ENCODE peak calls at places on chromosomes 13 and 19, in ten cellular contexts. C is astrocyte of the spinal cord, O is HFF-Myc, W is foreskin fibroblast, T is breast epithelium, Y is progenitor cell of endocrine pancreas, K is tibial nerve, A is fibroblast of mammary gland, F is RWPE1, V is AG09309. H is an unnamed sample.

GRCh38 chr13:50518131-50518530 is 325.4 kb downstream of the DLEU7 start:
- DNase-seq in W (peak), F (no peak), Y (no peak), V (no peak), O (no peak), A (no peak), T (no peak), C (peak), K (no peak), H (no peak)

GRCh38 chr19:13748169-13748884 is 16.0 kb upstream of the MRI1 start:
- DNase-seq in O (no peak), A (peak), K (no peak), T (no peak), C (peak), F (no peak), Y (no peak), V (peak), W (peak), H (no peak)

GRCh38 chr13:114097893-114098688 is 34.3 kb downstream of the RASA3 start:
- DNase-seq in T (no peak), C (no peak), W (no peak), V (no peak), Y (no peak), O (no peak), F (no peak), A (no peak), K (peak), H (no peak)

GRCh38 chr13:98785968-98786367 is 33.5 kb upstream of the SLC15A1 start:
- DNase-seq in Y (no peak), K (no peak), W (no peak), V (no peak), T (no peak), F (no peak), C (no peak), O (no peak), A (no peak), H (no peak)

GRCh38 chr13:37194428-37194861 is 89.0 kb upstream of the CSNK1A1L start:
- DNase-seq in W (peak), V (peak), T (no peak), K (no peak), C (peak), Y (no peak), A (peak), O (no peak), F (peak), H (no peak)

GRCh38 chr19:49847731-49848696 is 2.9 kb upstream of the PTOV1 start:
- DNase-seq in V (peak), F (peak), C (peak), K (no peak), T (no peak), O (peak), W (peak), A (peak), Y (no peak), H (no peak)

GRCh38 chr13:25775986-25776385 is 275.8 kb downstream of the SHISA2 start:
- DNase-seq in O (no peak), C (no peak), W (no peak), T (no peak), Y (no peak), V (no peak), K (no peak), F (no peak), A (no peak), H (no peak)

GRCh38 chr13:106635616-106636015 is 67.7 kb upstream of the ARGLU1 start:
- DNase-seq in F (no peak), K (no peak), T (no peak), C (no peak), O (no peak), W (no peak), V (no peak), A (no peak), Y (no peak), H (no peak)

GRCh38 chr13:89267734-89268133 is 1596.6 kb downstream of the SLITRK5 start:
- DNase-seq in K (no peak), Y (no peak), F (no peak), O (no peak), C (peak), W (no peak), T (no peak), V (no peak), A (no peak), H (no peak)

GRCh38 chr13:71625694-71626093 is 241.3 kb downstream of the DACH1 start:
- DNase-seq in V (no peak), K (no peak), C (peak), F (no peak), O (peak), A (no peak), T (no peak), W (peak), Y (no peak), H (no peak)

GRCh38 chr13:70795484-70795883 is 687.2 kb upstream of the KLHL1 start:
- DNase-seq in C (no peak), K (no peak), F (no peak), O (no peak), A (no peak), Y (no peak), V (no peak), T (no peak), W (peak), H (no peak)

GRCh38 chr13:51246411-51247298 is 24.5 kb downstream of the FAM124A start:
- DNase-seq in O (no peak), K (no peak), V (no peak), W (no peak), C (no peak), T (peak), F (no peak), Y (no peak), A (no peak), H (no peak)

GRCh38 chr19:45076029-45076850 is at the start of gene ZNF296:
- DNase-seq in W (peak), K (peak), V (no peak), Y (peak), O (peak), T (peak), A (peak), C (peak), F (peak), H (peak)

GRCh38 chr19:2332341-2333026 is 4.0 kb downstream of the SPPL2B start:
- DNase-seq in W (peak), C (no peak), K (no peak), V (no peak), T (no peak), O (no peak), A (no peak), Y (no peak), F (no peak), H (no peak)

GRCh38 chr19:39740395-39740794 is 2.6 kb upstream of the CLC start:
- DNase-seq in O (no peak), Y (no peak), C (no peak), F (no peak), T (no peak), W (no peak), K (no peak), A (no peak), V (no peak), H (no peak)

GRCh38 chr13:94656766-94657165 is 55.1 kb downstream of the GPR180 start:
- DNase-seq in F (peak), V (peak), A (peak), W (peak), T (no peak), O (peak), Y (no peak), C (peak), K (no peak), H (no peak)

GRCh38 chr19:15304140-15304705 is 28.1 kb downstream of the BRD4 start:
- DNase-seq in C (peak), A (peak), T (no peak), Y (no peak), V (no peak), W (peak), K (no peak), F (no peak), O (no peak), H (no peak)

GRCh38 chr13:62706035-62706434 is 1290.4 kb upstream of the PCDH20 start:
- DNase-seq in C (no peak), F (peak), Y (no peak), W (no peak), V (no peak), O (no peak), T (no peak), A (peak), K (no peak), H (no peak)

GRCh38 chr13:62697702-62698101 is 1282.1 kb upstream of the PCDH20 start:
- DNase-seq in Y (no peak), K (no peak), V (no peak), T (no peak), A (no peak), F (no peak), W (no peak), O (no peak), C (no peak), H (no peak)

GRCh38 chr13:62704795-62705329 is 1289.2 kb upstream of the PCDH20 start:
- DNase-seq in C (no peak), V (no peak), Y (no peak), K (no peak), W (no peak), F (no peak), O (no peak), A (no peak), T (no peak), H (no peak)

DNA sequence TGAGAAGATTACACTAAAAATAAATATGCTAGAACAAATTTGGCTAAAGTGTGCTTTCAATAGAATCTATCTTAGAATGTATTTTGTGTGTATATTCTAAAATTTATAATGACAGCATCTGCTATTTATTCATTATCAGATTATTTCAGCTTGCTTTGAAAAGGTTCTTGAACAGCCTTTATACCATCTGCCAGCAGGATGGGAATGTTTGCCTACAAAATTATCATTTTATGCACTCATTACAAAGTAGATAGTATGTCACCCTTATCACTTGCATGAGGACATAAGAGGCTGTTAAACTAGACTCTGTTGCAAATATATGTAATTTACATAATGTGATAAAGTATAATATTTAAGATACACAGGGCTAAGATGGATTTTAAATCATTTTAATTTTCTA is 1286.9 kb upstream of the PCDH20 start:
- DNase-seq in O (no peak), T (no peak), C (no peak), V (no peak), Y (no peak), K (no peak), F (no peak), W (no peak), A (no peak), H (no peak)
- TF ChIP-seq CTCF in O (no peak), T (no peak), C (no peak), V (no peak), Y (no peak), K (no peak), F (no peak), W (no peak), A (no peak), H (no peak)

GRCh38 chr19:19202707-19203011 is 555 bp downstream of the NR2C2AP start:
- DNase-seq in F (no peak), V (no peak), O (no peak), K (no peak), Y (no peak), W (peak), C (no peak), T (no peak), A (peak), H (no peak)

GRCh38 chr19:19205416-19206410 is 2.5 kb upstream of the NR2C2AP start:
- DNase-seq in O (no peak), C (no peak), A (no peak), W (no peak), Y (no peak), F (no peak), V (no peak), K (no peak), T (no peak), H (no peak)

GRCh38 chr19:19204181-19204580 is 967 bp upstream of the NR2C2AP start:
- DNase-seq in F (no peak), O (no peak), T (no peak), K (no peak), Y (no peak), C (no peak), V (no peak), A (no peak), W (no peak), H (no peak)

GRCh38 chr19:19201697-19202630 is 1.2 kb downstream of the NR2C2AP start:
- DNase-seq in W (no peak), A (no peak), T (no peak), K (no peak), V (no peak), Y (no peak), F (no peak), C (no peak), O (no peak), H (no peak)

GRCh38 chr19:19203012-19203856 is at the start of gene NR2C2AP:
- DNase-seq in T (peak), C (peak), Y (peak), F (peak), K (peak), O (peak), V (peak), A (peak), W (peak), H (peak)
- TF ChIP-seq CTCF in T (no peak), C (no peak), Y (no peak), F (no peak), K (no peak), O (no peak), V (no peak), A (no peak), W (no peak), H (no peak)

GRCh38 chr13:90365130-90365529 is 982.4 kb upstream of the MIR17HG start:
- DNase-seq in T (no peak), W (no peak), F (no peak), A (peak), V (no peak), C (peak), O (no peak), Y (no peak), K (no peak), H (no peak)
- TF ChIP-seq CTCF in T (no peak), W (peak), F (peak), A (peak), V (peak), C (peak), O (no peak), Y (no peak), K (no peak), H (no peak)

DNA sequence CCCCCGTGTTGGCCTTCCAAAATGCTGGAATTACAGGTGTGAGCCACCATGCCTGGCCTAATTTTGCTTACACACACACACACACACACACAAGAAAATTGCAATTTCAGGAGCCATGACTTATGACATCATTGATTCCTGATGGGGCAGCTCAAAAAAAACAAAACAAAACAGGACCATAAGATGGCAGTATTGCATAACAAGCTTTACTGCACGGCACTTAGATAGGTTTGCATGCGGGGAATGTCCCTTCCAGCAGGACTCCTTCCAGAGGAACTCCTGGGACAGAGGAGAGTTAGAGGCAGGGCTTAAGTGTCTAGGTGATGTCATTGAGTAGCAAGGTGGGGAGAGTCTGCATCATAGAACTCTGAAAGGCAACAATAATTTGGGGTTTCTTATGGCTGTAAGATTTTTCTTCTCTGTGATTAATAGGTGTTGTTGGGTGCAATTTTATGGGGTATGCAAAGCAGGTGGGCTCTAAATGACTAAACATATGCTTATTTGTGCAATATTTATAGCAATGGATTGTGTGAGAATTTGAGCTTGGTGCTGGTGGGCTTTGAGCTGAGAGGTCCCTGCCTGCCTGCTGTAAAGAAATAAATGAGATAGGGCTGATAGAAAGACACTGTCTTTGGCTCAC is 9.0 kb upstream of the ACSBG2 start:
- DNase-seq in Y (no peak), W (peak), C (peak), O (no peak), F (peak), T (no peak), V (no peak), K (no peak), A (peak), H (no peak)
- TF ChIP-seq CTCF in Y (peak), W (no peak), C (peak), O (peak), F (no peak), T (no peak), V (peak), K (no peak), A (peak), H (no peak)

DNA sequence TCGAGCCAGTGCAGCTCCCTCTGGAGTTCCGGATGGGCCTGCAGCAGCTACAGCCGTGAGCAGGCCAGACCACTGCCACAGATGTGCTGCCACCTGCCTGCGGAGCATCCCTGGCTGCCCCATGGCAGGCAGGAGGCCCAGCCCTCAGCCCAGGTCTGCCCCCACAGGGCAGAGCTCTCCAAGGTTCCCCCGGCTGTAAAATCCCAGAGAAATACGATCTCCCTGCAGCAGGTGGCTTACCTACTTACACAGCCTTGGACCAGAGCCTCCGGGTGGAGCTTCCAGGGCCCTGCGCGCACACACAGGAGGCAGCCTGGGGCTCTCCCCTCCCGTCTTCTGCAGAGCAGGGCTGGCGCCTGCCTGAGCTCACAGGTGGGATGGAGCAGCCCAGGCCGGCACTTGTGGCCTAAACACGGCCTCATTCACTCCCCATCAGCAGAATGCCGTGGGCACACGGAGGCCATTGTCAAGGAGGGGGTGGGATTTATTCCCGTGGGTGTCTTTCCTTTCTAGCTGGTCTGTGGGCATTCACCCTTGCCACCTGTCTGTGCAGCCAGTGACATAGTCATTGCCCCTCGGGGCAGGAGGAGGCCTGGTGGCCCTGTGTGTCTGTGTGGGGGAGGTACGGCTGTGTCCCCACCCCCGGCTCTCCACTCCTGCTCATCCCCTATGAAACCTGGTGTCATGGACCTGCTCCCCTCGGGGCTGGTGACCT is 118.0 kb downstream of the KDM4B start:
- DNase-seq in V (no peak), K (no peak), O (no peak), F (peak), C (no peak), T (no peak), Y (no peak), A (no peak), W (no peak), H (no peak)
- TF ChIP-seq CTCF in V (no peak), K (no peak), O (no peak), F (no peak), C (no peak), T (no peak), Y (no peak), A (no peak), W (no peak), H (no peak)

GRCh38 chr19:28980236-28980868 is 232.6 kb downstream of the UQCRFS1 start:
- DNase-seq in Y (no peak), K (no peak), T (no peak), V (peak), A (peak), F (no peak), C (no peak), O (no peak), W (peak), H (no peak)

GRCh38 chr19:28981994-28982393 is 231.0 kb downstream of the UQCRFS1 start:
- DNase-seq in A (no peak), T (no peak), C (no peak), K (no peak), F (no peak), W (no peak), V (no peak), O (no peak), Y (no peak), H (no peak)

GRCh38 chr19:28972144-28972543 is 240.8 kb downstream of the UQCRFS1 start:
- DNase-seq in O (no peak), Y (no peak), V (no peak), C (no peak), T (no peak), K (no peak), F (no peak), A (no peak), W (no peak), H (no peak)

DNA sequence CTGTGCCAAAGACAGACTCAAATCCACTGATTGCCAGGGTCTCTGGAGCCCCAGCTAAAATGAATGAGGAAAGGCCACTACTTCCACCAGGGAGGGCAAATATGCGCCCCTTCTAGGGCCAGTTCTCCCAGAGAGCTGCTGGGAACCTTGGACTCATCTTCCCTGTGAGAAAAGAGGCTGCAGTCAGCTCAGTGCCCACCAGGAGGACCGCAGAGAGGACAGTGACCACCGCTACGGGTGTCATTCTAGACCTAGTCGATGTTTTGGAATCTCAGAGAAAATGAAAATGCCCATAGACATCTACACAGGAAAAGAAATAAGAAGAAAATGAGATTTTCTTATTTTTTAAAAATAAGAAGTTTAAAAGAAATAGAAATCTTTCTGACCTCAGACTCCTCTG is 235.1 kb downstream of the UQCRFS1 start:
- DNase-seq in A (no peak), O (no peak), K (no peak), C (no peak), Y (no peak), F (no peak), V (no peak), W (no peak), T (no peak), H (peak)
- TF ChIP-seq CTCF in A (peak), O (no peak), K (no peak), C (no peak), Y (peak), F (no peak), V (peak), W (peak), T (no peak), H (peak)

DNA sequence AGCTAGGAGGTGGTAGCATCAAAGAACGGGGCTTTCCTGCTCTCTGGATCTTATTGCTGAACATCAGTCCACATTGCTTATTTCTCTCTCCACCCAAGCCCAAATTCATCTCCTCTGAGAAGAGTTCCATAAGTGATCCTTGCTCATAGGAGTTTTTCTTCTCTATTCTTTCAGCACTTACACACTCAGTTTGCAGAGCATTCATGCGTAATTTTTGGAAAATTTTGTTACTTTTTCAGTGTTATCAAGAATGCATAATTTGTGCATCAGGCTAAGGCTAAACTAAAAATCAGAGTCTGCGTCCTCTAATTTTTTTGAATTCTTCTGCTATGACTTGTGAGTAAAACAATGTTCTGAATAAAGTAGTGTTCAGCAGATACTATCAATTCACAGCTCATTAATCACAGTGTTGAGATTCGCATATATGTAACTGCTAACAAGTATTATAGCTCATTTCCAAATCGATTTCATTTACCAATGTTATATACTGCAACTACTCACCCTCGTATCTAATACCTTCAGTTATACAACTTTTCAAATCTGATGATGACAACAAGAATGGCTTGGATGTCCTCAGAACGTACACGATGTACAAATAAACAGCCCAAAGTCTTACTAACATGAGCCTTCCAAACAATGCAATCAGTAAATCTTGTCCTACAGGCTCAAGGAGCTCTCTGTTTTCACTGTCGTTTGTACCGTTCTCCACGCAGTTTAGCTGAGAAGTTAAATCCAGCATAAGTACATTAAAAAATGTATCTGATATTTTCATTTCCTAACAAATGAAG is 36.3 kb upstream of the STARD13 start:
- DNase-seq in O (no peak), V (no peak), T (no peak), Y (no peak), K (no peak), F (no peak), W (peak), C (peak), A (peak), H (no peak)
- TF ChIP-seq CTCF in O (no peak), V (no peak), T (no peak), Y (no peak), K (no peak), F (no peak), W (no peak), C (no peak), A (no peak), H (no peak)